ENCODE peak calls at places on chromosome 6, in five cellular contexts. V is esophagus muscularis mucosa, X is HepG2, T is tibial nerve, Z is H1. B is an unnamed sample.

GRCh38 chr6:3751019-3751729 is at the start of gene PXDC1:
- DNase-seq in V (no peak), X (no peak), T (no peak), Z (no peak), B (no peak)

GRCh38 chr6:128518531-128519131 is 1.8 kb downstream of the PTPRK start:
- DNase-seq in V (no peak), X (no peak), T (no peak), Z (no peak), B (no peak)

GRCh38 chr6:108730556-108731228 is 117.5 kb upstream of the ARMC2 start:
- DNase-seq in V (no peak), X (no peak), T (no peak), Z (no peak), B (no peak)

GRCh38 chr6:161748535-161749386 is 474.9 kb upstream of the AGPAT4 start:
- DNase-seq in V (no peak), X (peak; percentile 28), T (peak; percentile 22), Z (peak; percentile 72), B (no peak)

GRCh38 chr6:56023829-56024228 is 148.4 kb upstream of the BMP5 start:
- DNase-seq in V (no peak), X (no peak), T (no peak), Z (no peak), B (no peak)

GRCh38 chr6:3939964-3940363 is 90.8 kb downstream of the FAM50B start:
- DNase-seq in V (peak; percentile 80), X (no peak), T (no peak), Z (no peak), B (no peak)

GRCh38 chr6:165055231-165055630 is 254.2 kb downstream of the C6orf118 start:
- DNase-seq in V (no peak), X (no peak), T (no peak), Z (no peak), B (no peak)

GRCh38 chr6:186221-186965 is 105.9 kb upstream of the DUSP22 start:
- DNase-seq in V (no peak), X (peak; percentile 23), T (no peak), Z (no peak), B (no peak)

GRCh38 chr6:113980937-113981554 is 10.1 kb upstream of the HDAC2 start:
- DNase-seq in V (no peak), X (peak; percentile 45), T (no peak), Z (no peak), B (no peak)
- TF ChIP-seq CTCF in V (no peak), X (peak; percentile 70), T (no peak), Z (peak; percentile 76), B (peak; percentile 27)

GRCh38 chr6:14744212-14744556 is 501.7 kb upstream of the JARID2 start:
- DNase-seq in V (no peak), X (no peak), T (no peak), Z (no peak), B (no peak)
- TF ChIP-seq POLR2A in V (no peak), X (no peak), T (no peak), Z (no peak), B (no peak)

GRCh38 chr6:111428803-111429202 is 54.2 kb downstream of the REV3L start:
- DNase-seq in V (no peak), X (no peak), T (no peak), Z (no peak), B (no peak)
- H3K4me1 ChIP-seq in V (peaks cover 52% of the 10 kb centered on the region), X (peaks cover 42% of the 10 kb centered on the region), T (peaks cover 10% of the 10 kb centered on the region), Z (no peaks in the 10 kb centered on the region), B (peaks cover 10% of the 10 kb centered on the region)

GRCh38 chr6:122472022-122472340 is 374 bp upstream of the SERINC1 start:
- DNase-seq in V (no peak), X (no peak), T (no peak), Z (no peak), B (no peak)

GRCh38 chr6:122471107-122472021 is at the start of gene SERINC1:
- DNase-seq in V (peak; percentile 98), X (peak; percentile 92), T (peak; percentile 88), Z (peak; percentile 71), B (peak; percentile 70)

GRCh38 chr6:122476131-122476530 is 4.5 kb upstream of the SERINC1 start:
- DNase-seq in V (no peak), X (peak; percentile 24), T (no peak), Z (no peak), B (no peak)
- TF ChIP-seq CTCF in V (peak; percentile 31), X (peak; percentile 47), T (no peak), Z (peak; percentile 16), B (peak; percentile 46)

GRCh38 chr6:149480502-149481280 is 4.1 kb downstream of the ZC3H12D start:
- DNase-seq in V (no peak), X (no peak), T (no peak), Z (no peak), B (no peak)

GRCh38 chr6:149483302-149483701 is 1.5 kb downstream of the ZC3H12D start:
- DNase-seq in V (no peak), X (no peak), T (no peak), Z (no peak), B (no peak)

GRCh38 chr6:149483849-149484635 is 772 bp downstream of the ZC3H12D start:
- DNase-seq in V (peak; percentile 70), X (no peak), T (no peak), Z (no peak), B (no peak)

GRCh38 chr6:149484733-149485700 is at the start of gene ZC3H12D:
- DNase-seq in V (peak; percentile 77), X (peak; percentile 91), T (peak; percentile 45), Z (no peak), B (no peak)

DNA sequence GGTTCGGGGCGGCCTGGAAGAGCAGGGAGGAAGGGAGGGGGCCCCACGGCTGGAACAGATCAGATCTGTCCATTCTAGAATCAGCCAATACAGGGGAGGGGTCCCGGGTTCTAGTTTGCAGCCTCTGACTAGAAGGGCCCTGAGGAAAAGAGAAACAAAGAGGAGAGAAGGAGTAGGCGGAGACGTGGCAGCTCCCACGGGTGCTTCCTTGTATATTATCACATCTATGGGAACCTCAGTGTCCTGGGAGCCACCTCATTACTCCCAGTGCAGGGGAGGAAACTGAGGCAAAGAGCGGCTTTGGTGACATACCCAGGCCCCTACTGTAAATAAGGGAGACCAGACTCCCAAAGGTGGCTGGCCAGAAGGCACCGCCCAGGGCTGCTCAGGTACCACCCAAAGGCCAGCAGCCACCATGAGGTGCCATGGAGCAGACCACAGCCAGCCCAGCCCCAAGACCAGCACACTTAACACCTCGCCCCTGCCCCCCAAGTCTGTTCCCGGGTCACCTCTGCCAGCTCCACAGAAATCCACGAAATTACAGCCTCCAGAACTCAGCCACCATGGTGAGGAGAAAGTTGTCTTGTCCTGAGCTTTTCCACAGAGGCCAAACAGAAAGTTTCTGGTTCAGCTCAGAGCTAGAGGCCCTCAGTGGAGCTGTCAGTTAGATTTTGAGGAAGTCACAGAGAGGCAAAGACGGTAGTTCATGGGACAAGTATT is 2.1 kb downstream of the ZC3H12D start:
- DNase-seq in V (no peak), X (no peak), T (no peak), Z (no peak), B (no peak)
- TF ChIP-seq POLR2A in V (no peak), X (no peak), T (no peak), Z (no peak), B (no peak)

GRCh38 chr6:155378724-155379123 is 64.4 kb upstream of the TFB1M start:
- DNase-seq in V (no peak), X (no peak), T (no peak), Z (no peak), B (no peak)

GRCh38 chr6:155378284-155378683 is 64.0 kb upstream of the TFB1M start:
- DNase-seq in V (no peak), X (no peak), T (no peak), Z (no peak), B (no peak)

GRCh38 chr6:155380666-155381332 is 66.5 kb upstream of the TFB1M start:
- DNase-seq in V (no peak), X (peak; percentile 24), T (no peak), Z (no peak), B (no peak)

GRCh38 chr6:155384343-155384742 is 70.1 kb upstream of the TFB1M start:
- DNase-seq in V (no peak), X (no peak), T (no peak), Z (no peak), B (no peak)

DNA sequence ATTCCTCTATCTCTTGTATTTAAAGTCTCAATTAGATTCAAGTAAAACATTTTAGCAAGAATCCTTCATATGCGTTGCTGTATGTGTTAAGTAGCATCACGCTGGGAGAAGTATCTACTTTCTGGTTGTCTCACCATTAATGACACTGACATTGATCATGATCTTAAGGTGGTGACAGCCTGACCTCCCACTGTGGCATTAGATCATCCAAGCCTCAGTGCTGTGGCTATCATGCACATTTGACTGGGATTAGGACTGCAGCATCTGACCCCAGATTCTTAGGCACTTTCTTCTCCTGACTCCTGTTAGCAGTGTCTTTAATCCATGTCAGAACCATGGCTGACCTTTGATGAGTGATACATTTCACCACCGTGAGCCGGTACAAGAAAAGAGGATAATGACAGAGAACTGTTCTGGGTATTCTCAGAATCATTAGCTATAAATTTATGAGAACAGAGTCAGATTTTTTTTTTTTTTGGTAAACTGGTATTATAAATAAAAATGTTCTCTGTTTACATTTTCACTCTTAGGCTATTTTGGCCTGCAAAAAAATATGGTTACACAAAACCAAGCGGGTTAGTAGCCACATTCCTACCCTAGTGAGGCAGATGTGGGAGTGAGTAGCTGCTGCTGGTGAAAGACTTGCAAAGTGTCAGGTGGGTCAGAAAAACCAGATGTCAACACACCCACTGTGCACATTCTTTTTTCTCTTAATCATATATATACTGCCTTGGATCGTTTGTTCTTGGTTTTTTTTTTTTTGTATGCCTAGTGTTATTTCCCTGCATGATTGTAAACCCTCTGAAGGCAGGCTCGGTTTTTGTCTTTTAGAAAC is 67.8 kb upstream of the TFB1M start:
- DNase-seq in V (no peak), X (no peak), T (no peak), Z (no peak), B (no peak)
- H3K4me1 ChIP-seq in V (no peaks in the 10 kb centered on the region), X (peaks cover 12% of the 10 kb centered on the region), T (no peaks in the 10 kb centered on the region), Z (no peaks in the 10 kb centered on the region), B (no peaks in the 10 kb centered on the region)

DNA sequence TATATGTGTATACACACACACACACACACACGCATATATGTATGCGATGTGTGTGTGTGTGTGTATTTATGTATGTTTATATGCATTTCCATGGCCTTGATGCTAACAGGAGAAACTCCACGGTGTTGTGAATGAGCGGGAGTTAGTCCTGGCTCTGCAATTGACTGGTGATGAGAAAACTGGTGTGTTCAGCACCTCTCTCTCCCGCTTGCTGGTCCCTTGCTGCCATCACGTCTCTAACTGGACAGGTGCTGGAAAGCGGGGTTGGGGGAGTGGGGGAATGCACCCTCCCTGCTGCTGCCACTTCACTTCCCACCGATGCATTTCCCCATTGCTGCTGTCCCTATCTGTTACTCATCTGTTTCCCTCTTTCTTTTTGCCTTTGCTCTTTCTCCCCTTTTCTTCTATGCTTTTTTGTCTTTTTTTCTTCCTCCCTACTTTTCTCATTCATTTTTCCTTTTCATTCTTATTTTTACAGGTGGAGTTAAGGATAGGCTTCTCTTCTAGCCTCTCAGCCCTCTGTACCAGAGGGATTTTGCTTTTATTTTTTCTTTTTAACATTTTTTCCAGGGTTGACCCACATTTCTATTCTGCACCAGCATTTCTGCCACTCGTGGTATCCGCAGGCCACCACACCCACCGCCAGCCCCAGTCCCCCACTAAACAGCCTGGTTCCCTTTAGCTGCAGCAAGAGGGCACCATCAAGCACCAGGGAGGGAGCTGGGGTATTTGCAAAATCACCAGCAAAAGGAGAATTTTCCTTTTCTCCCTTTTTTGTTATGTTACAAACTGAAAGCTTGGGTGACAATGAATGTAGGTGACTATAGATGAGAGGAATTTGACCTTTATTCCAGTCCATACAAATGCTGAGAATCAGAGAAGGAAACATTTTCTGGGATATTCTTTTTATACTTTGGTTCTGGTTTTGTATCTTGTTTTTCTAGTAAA is 115.6 kb downstream of the TCP11 start:
- DNase-seq in V (no peak), X (no peak), T (no peak), Z (no peak), B (no peak)
- TF ChIP-seq CTCF in V (peak; percentile 45), X (peak; percentile 16), T (peak; percentile 46), Z (peak; percentile 50), B (no peak)

GRCh38 chr6:44058617-44059358 is 68.5 kb downstream of the MRPL14 start:
- DNase-seq in V (peak; percentile 95), X (peak; percentile 88), T (no peak), Z (no peak), B (no peak)
- TF ChIP-seq POLR2A in V (peak; percentile 2), X (no peak), T (no peak), Z (no peak), B (no peak)